ENCODE peak calls at places on chromosomes 6 and 20, in ten cellular contexts. V, C, L, N, W, E, A, U, S and B are unnamed samples.
A peak's percentile ranks its signal among the peaks of the same experiment; 100 is the strongest.

GRCh38 chr6:104531591-104531990 is 328.1 kb downstream of the HACE1 start:
- DNase-seq in E (no peak), U (no peak), W (no peak), C (no peak), A (no peak), N (no peak), L (no peak), V (no peak), S (no peak), B (no peak)

GRCh38 chr20:21173496-21174025 is 47.7 kb downstream of the KIZ start:
- DNase-seq in U (no peak), W (no peak), V (no peak), E (no peak), C (no peak), S (no peak), N (no peak), A (no peak), L (no peak), B (no peak)

GRCh38 chr20:19735446-19735845 is 22.6 kb upstream of the RIN2 start:
- DNase-seq in V (peak; percentile 48), C (peak; percentile 80), L (no peak), E (peak; percentile 90), W (peak; percentile 96), U (peak; percentile 72), N (no peak), S (peak; percentile 58), A (no peak), B (no peak)

GRCh38 chr6:119181046-119181445 is 102.6 kb upstream of the FAM184A start:
- DNase-seq in C (no peak), U (no peak), E (no peak), S (no peak), A (no peak), L (no peak), W (no peak), V (no peak), N (no peak), B (no peak)

GRCh38 chr6:470901-471448 is 79.4 kb downstream of the IRF4 start:
- DNase-seq in C (no peak), V (no peak), W (no peak), A (no peak), U (no peak), L (no peak), N (peak; percentile 51), S (no peak), E (no peak), B (no peak)

GRCh38 chr6:11323666-11324452 is 91.4 kb upstream of the NEDD9 start:
- DNase-seq in S (no peak), E (no peak), W (no peak), N (peak; percentile 31), U (no peak), V (peak; percentile 86), A (no peak), L (peak; percentile 59), C (peak; percentile 52), B (no peak)

GRCh38 chr6:116536216-116536621 is 9.3 kb downstream of the TRAPPC3L start:
- DNase-seq in S (no peak), A (no peak), L (no peak), U (no peak), E (no peak), V (peak; percentile 73), W (no peak), N (no peak), C (no peak), B (peak; percentile 63)

GRCh38 chr6:44010411-44011349 is 116.6 kb downstream of the MRPL14 start:
- DNase-seq in E (peak; percentile 48), V (no peak), N (no peak), L (no peak), A (no peak), W (no peak), C (peak; percentile 81), S (peak; percentile 19), U (no peak), B (no peak)

GRCh38 chr6:165571721-165572132 is 91.3 kb downstream of the PDE10A start:
- DNase-seq in W (no peak), A (no peak), C (no peak), E (no peak), U (no peak), V (no peak), N (no peak), L (no peak), S (no peak), B (no peak)

GRCh38 chr6:64896939-64897338 is 810.1 kb downstream of the EYS start:
- DNase-seq in A (no peak), N (no peak), U (no peak), V (no peak), C (no peak), E (no peak), S (no peak), L (no peak), W (no peak), B (no peak)

GRCh38 chr6:136067731-136068341 is 182.3 kb downstream of the MTFR2 start:
- DNase-seq in E (no peak), N (no peak), U (no peak), S (no peak), L (no peak), V (no peak), C (no peak), A (no peak), W (no peak), B (no peak)

GRCh38 chr20:3483784-3484183 is 13.0 kb downstream of the ATRN start:
- DNase-seq in S (no peak), C (no peak), U (no peak), A (no peak), E (no peak), V (no peak), W (no peak), L (no peak), N (no peak), B (no peak)

GRCh38 chr6:63573140-63573898 is 1.0 kb downstream of the LOC128125822 start:
- DNase-seq in N (peak; percentile 83), U (peak; percentile 93), C (peak; percentile 73), W (peak; percentile 93), S (peak; percentile 66), V (peak; percentile 86), L (peak; percentile 87), A (peak; percentile 36), E (peak; percentile 93), B (peak; percentile 78)
- TF ChIP-seq POLR2A in N (peak; percentile 92), U (peak; percentile 77), C (no peak), W (no peak), S (peak; percentile 74), V (peak; percentile 92), L (peak; percentile 89), A (peak; percentile 86), E (peak; percentile 41), B (peak; percentile 72)

DNA sequence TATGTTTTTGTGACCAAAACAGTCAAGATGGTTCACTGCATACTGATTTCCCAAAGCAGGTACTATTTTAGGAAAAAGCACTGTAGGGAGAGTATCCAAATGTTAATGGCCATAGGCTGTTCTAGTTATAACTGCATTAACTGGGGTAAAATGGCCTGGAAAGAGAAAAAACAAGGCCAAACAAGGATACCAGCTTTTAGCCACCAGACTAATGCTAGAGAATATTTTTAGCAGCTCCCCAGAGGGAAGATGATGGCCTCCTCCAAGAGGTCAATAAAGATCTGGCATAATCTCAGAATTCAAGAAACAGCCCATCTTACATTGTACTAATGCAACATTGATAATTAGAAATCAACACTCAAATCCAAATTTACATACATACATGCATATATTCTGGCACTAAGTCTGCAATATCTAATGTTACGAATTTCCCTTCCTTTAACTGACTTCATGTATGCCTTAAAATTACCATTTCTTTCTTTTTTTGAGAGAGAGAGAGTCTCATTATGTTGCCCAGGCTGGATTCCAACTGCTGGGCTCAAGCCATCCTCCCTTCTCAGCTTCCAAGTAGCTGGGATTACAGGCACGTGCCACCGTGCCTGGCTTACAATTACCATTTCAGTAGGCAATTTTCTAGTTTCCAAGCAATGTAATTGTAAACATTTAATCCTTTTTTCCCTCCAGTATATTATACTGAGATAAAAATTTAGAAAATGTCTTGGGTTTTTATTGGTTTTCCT is 9.3 kb downstream of the COX7A2 start:
- DNase-seq in V (no peak), W (no peak), N (no peak), C (no peak), S (peak; percentile 31), E (no peak), L (no peak), U (no peak), A (no peak), B (no peak)
- TF ChIP-seq POLR2A in V (no peak), W (no peak), N (no peak), C (no peak), S (no peak), E (no peak), L (no peak), U (no peak), A (no peak), B (no peak)

GRCh38 chr6:79536615-79536968 is 638 bp downstream of the LCA5 start:
- DNase-seq in U (peak; percentile 17), E (peak; percentile 62), L (no peak), N (no peak), V (no peak), S (peak; percentile 50), W (no peak), C (peak; percentile 61), A (no peak), B (peak; percentile 23)

GRCh38 chr6:79538481-79538971 is 1.3 kb upstream of the LCA5 start:
- DNase-seq in A (no peak), C (no peak), L (no peak), U (no peak), W (no peak), V (no peak), S (no peak), N (no peak), E (no peak), B (peak; percentile 13)

GRCh38 chr6:79536969-79537747 is at the start of gene LCA5:
- DNase-seq in S (peak; percentile 93), E (peak; percentile 95), C (peak; percentile 95), L (peak; percentile 93), A (peak; percentile 72), N (peak; percentile 74), U (peak; percentile 91), W (peak; percentile 98), V (peak; percentile 97), B (peak; percentile 95)
- TF ChIP-seq POLR2A in S (peak; percentile 90), E (peak; percentile 26), C (no peak), L (no peak), A (peak; percentile 69), N (no peak), U (peak; percentile 47), W (no peak), V (peak; percentile 78), B (peak; percentile 80)

GRCh38 chr6:125957391-125957693 is 772 bp downstream of the HINT3 start:
- DNase-seq in L (no peak), W (no peak), S (no peak), N (no peak), V (no peak), A (no peak), C (no peak), E (no peak), U (no peak), B (no peak)

GRCh38 chr6:125957845-125958244 is 1.3 kb downstream of the HINT3 start:
- DNase-seq in E (no peak), S (no peak), U (peak; percentile 24), V (peak; percentile 64), L (no peak), W (no peak), C (no peak), A (no peak), N (no peak), B (peak; percentile 44)

GRCh38 chr6:125956506-125957390 is at the start of gene HINT3:
- DNase-seq in E (peak; percentile 97), A (peak; percentile 83), V (peak; percentile 94), N (peak; percentile 96), C (peak; percentile 99), W (peak; percentile 96), U (peak; percentile 99), L (peak; percentile 98), S (peak; percentile 97), B (peak; percentile 99)

GRCh38 chr6:125962900-125963497 is 6.4 kb downstream of the HINT3 start:
- DNase-seq in A (no peak), L (peak; percentile 52), U (no peak), W (no peak), N (no peak), S (no peak), E (no peak), C (no peak), V (no peak), B (no peak)

GRCh38 chr6:125961117-125961516 is 4.5 kb downstream of the HINT3 start:
- DNase-seq in V (no peak), A (no peak), S (no peak), L (no peak), U (no peak), N (no peak), E (no peak), C (no peak), W (no peak), B (no peak)
- TF ChIP-seq POLR2A in V (no peak), A (no peak), S (no peak), L (no peak), U (no peak), N (no peak), E (no peak), C (no peak), W (no peak), B (no peak)